ENCODE peak calls at places on chromosome 19, in ten cellular contexts. G is NCI-H2081; R is fibroblast of pulmonary artery; N is hypothalamus; A is endothelial cell; Z is RWPE1; K is foreskin melanocyte; T is GM18507; C is CD8-positive, alpha-beta memory T cell; F is tibial artery. H is an unnamed sample.

GRCh38 chr19:23771761-23772667 is 13.3 kb upstream of the ZNF681 start:
- DNase-seq in A (no peak), K (no peak), R (no peak), N (no peak), F (no peak), C (no peak), T (no peak), G (no peak), Z (no peak), H (no peak)

GRCh38 chr19:56191711-56192110 is 5.9 kb downstream of the ZSCAN5B start:
- DNase-seq in G (no peak), T (no peak), R (no peak), F (no peak), C (no peak), Z (no peak), K (no peak), A (no peak), N (no peak), H (no peak)

GRCh38 chr19:35302446-35302845 is 10.5 kb downstream of the MAG start:
- DNase-seq in G (no peak), N (no peak), R (no peak), K (no peak), Z (no peak), A (no peak), F (no peak), T (no peak), C (no peak), H (no peak)

GRCh38 chr19:13835791-13836723 is 40.8 kb downstream of the ZSWIM4 start:
- DNase-seq in N (no peak), K (no peak), C (no peak), T (no peak), A (no peak), Z (no peak), F (peak; percentile 64), G (no peak), R (no peak), H (no peak)

GRCh38 chr19:58350001-58350801 is 3.1 kb downstream of the A1BG start:
- DNase-seq in G (no peak), N (no peak), T (no peak), A (no peak), R (no peak), K (no peak), Z (no peak), C (no peak), F (no peak), H (no peak)

GRCh38 chr19:16454519-16454918 is 17.3 kb downstream of the EPS15L1 start:
- DNase-seq in A (no peak), R (no peak), T (no peak), Z (no peak), C (no peak), G (no peak), N (no peak), F (no peak), K (no peak), H (no peak)

GRCh38 chr19:2033825-2034159 is 17.3 kb downstream of the MKNK2 start:
- DNase-seq in G (no peak), Z (no peak), A (no peak), R (no peak), K (no peak), C (no peak), F (no peak), T (no peak), N (no peak), H (no peak)

GRCh38 chr19:40807147-40808020 is 8.4 kb downstream of the EGLN2 start:
- DNase-seq in Z (peak; percentile 14), N (no peak), R (no peak), T (no peak), C (no peak), G (no peak), K (no peak), A (peak; percentile 47), F (no peak), H (no peak)

GRCh38 chr19:677201-677600 is 1.0 kb downstream of the FSTL3 start:
- DNase-seq in F (peak; percentile 82), G (no peak), N (peak; percentile 16), K (peak; percentile 56), T (no peak), R (peak; percentile 83), A (no peak), Z (peak; percentile 85), C (no peak), H (no peak)

GRCh38 chr19:5046339-5047039 is 77.6 kb downstream of the KDM4B start:
- DNase-seq in T (no peak), A (no peak), C (no peak), N (peak; percentile 15), F (peak; percentile 54), R (no peak), Z (peak; percentile 50), G (peak; percentile 93), K (no peak), H (no peak)

GRCh38 chr19:40210919-40211318 is 7.3 kb downstream of the TTC9B start:
- DNase-seq in Z (no peak), G (no peak), R (no peak), A (no peak), T (no peak), C (no peak), F (no peak), N (no peak), K (no peak), H (no peak)

GRCh38 chr19:5666921-5667610 is 13.2 kb downstream of the MICOS13 start:
- DNase-seq in K (no peak), G (no peak), R (no peak), F (no peak), Z (no peak), T (no peak), N (no peak), C (no peak), A (no peak), H (no peak)

GRCh38 chr19:4713384-4713951 is 10.2 kb downstream of the DPP9 start:
- DNase-seq in N (no peak), G (no peak), R (peak; percentile 93), K (no peak), C (no peak), A (no peak), T (no peak), F (peak; percentile 66), Z (peak; percentile 99), H (no peak)

GRCh38 chr19:19039901-19040300 is 6.5 kb downstream of the ARMC6 start:
- DNase-seq in R (no peak), K (no peak), N (no peak), T (no peak), G (no peak), F (no peak), A (no peak), Z (no peak), C (no peak), H (no peak)

GRCh38 chr19:55685776-55686175 is 10.8 kb downstream of the EPN1 start:
- DNase-seq in G (no peak), F (no peak), A (no peak), R (no peak), Z (no peak), C (no peak), T (no peak), N (no peak), K (no peak), H (no peak)

GRCh38 chr19:13103585-13103923 is 896 bp upstream of the LYL1 start:
- DNase-seq in T (no peak), N (no peak), F (no peak), K (no peak), Z (no peak), G (no peak), C (no peak), A (no peak), R (no peak), H (no peak)

GRCh38 chr19:17347877-17348276 is 10.5 kb downstream of the GTPBP3 start:
- DNase-seq in R (no peak), G (no peak), Z (no peak), A (no peak), F (no peak), K (no peak), N (no peak), T (no peak), C (no peak), H (no peak)

GRCh38 chr19:46788101-46788967 is at the start of gene SLC1A5:
- DNase-seq in K (peak; percentile 87), C (peak; percentile 97), T (peak; percentile 96), N (peak; percentile 63), G (peak; percentile 91), F (peak; percentile 97), A (peak; percentile 92), Z (peak; percentile 98), R (peak; percentile 96), H (peak; percentile 94)